ENCODE peak calls at places on chromosomes 2 and 18, in eight cellular contexts. F is A549, D is H54, K is erythroblast, Z is ovary, O is IMR-90, C is right lobe of liver, S is stomach. Y is an unnamed sample.
A peak's percentile ranks its signal among the peaks of the same experiment; 100 is the strongest.

GRCh38 chr2:202577250-202578183 is 57.3 kb upstream of the FAM117B start:
- DNase-seq in Z (no peak), D (no peak), K (no peak), F (no peak), C (no peak), O (no peak), S (no peak), Y (no peak)

GRCh38 chr2:175730025-175730424 is 272.0 kb downstream of the LNPK start:
- DNase-seq in S (no peak), C (no peak), Z (no peak), F (no peak), O (no peak), K (no peak), D (no peak), Y (no peak)

GRCh38 chr2:10787176-10787968 is 25.2 kb downstream of the PDIA6 start:
- DNase-seq in D (no peak), K (peak; percentile 65), Z (no peak), F (peak; percentile 50), O (no peak), C (no peak), S (no peak), Y (peak; percentile 54)

GRCh38 chr18:48857023-48857694 is 93.6 kb downstream of the SMAD7 start:
- DNase-seq in S (no peak), D (no peak), O (no peak), K (no peak), Z (no peak), F (no peak), C (no peak), Y (no peak)

GRCh38 chr18:58303363-58303762 is 259.3 kb downstream of the NEDD4L start:
- DNase-seq in Z (no peak), O (no peak), S (no peak), D (no peak), F (no peak), K (no peak), C (no peak), Y (no peak)

GRCh38 chr2:109530712-109531111 is 83.1 kb downstream of the SEPTIN10 start:
- DNase-seq in F (peak; percentile 23), C (no peak), S (no peak), K (no peak), Z (no peak), O (no peak), D (no peak), Y (no peak)

GRCh38 chr18:76377359-76377756 is 117.7 kb downstream of the ZNF516 start:
- DNase-seq in Z (no peak), K (no peak), S (no peak), C (no peak), F (no peak), D (no peak), O (no peak), Y (no peak)

GRCh38 chr2:162697111-162697510 is 141.5 kb downstream of the KCNH7 start:
- DNase-seq in O (no peak), K (no peak), D (no peak), F (no peak), Z (no peak), C (no peak), S (no peak), Y (no peak)

GRCh38 chr18:10006261-10006903 is 92.6 kb downstream of the VAPA start:
- DNase-seq in S (no peak), D (no peak), Z (no peak), K (no peak), O (peak; percentile 28), C (no peak), F (peak; percentile 3), Y (peak; percentile 50)

GRCh38 chr2:120346667-120347358 is 877 bp downstream of the INHBB start:
- DNase-seq in K (no peak), F (peak; percentile 38), O (peak; percentile 65), Z (no peak), D (no peak), S (no peak), C (no peak), Y (peak; percentile 46)

GRCh38 chr2:45750484-45750883 is 99.0 kb downstream of the PRKCE start:
- DNase-seq in O (no peak), D (no peak), K (no peak), F (no peak), Z (no peak), C (no peak), S (no peak), Y (no peak)

GRCh38 chr2:135175177-135175576 is 123.1 kb downstream of the RAB3GAP1 start:
- DNase-seq in Z (no peak), F (no peak), S (no peak), O (no peak), C (no peak), K (no peak), D (no peak), Y (no peak)

GRCh38 chr18:3040183-3040582 is 27.2 kb upstream of the LPIN2 start:
- DNase-seq in K (no peak), C (no peak), D (no peak), S (no peak), O (no peak), F (no peak), Z (no peak), Y (no peak)

GRCh38 chr18:3040881-3041280 is 27.9 kb upstream of the LPIN2 start:
- DNase-seq in Z (no peak), C (no peak), D (no peak), F (no peak), K (no peak), O (no peak), S (no peak), Y (no peak)

GRCh38 chr18:3035635-3036034 is 22.7 kb upstream of the LPIN2 start:
- DNase-seq in C (no peak), K (no peak), Z (no peak), D (no peak), S (no peak), O (no peak), F (no peak), Y (no peak)

GRCh38 chr18:3036108-3036507 is 23.2 kb upstream of the LPIN2 start:
- DNase-seq in O (no peak), C (no peak), K (no peak), S (no peak), Z (no peak), F (no peak), D (no peak), Y (no peak)

DNA sequence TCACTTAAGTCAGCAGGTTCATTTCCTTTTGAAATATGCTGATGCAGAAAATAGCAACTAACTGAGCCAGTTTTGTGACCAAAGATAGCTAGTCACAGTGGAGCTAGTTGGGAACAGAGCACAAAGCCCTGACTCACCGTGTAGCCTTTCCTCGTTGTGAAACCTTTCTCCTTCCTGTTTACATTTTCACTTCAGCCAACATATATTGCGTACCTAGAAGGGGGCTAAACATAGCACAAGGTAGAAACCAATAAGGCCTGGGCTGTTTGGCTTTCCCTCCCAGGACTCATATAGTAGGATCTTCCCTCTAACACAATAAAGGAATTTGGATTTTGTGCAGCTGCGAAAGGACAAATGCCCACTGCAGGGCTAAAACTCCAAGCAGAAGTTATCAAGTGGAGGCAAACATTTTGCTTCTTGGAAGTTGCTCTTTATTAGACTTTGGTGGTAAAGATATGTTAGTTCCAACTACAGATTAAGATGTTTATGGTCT is 24.5 kb upstream of the LPIN2 start:
- DNase-seq in K (peak; percentile 72), F (peak; percentile 84), C (no peak), S (peak; percentile 60), O (peak; percentile 90), D (peak; percentile 59), Z (no peak), Y (peak; percentile 85)
- TF ChIP-seq POLR2A in K (no peak), F (no peak), C (no peak), S (no peak), O (no peak), D (no peak), Z (no peak), Y (no peak)

DNA sequence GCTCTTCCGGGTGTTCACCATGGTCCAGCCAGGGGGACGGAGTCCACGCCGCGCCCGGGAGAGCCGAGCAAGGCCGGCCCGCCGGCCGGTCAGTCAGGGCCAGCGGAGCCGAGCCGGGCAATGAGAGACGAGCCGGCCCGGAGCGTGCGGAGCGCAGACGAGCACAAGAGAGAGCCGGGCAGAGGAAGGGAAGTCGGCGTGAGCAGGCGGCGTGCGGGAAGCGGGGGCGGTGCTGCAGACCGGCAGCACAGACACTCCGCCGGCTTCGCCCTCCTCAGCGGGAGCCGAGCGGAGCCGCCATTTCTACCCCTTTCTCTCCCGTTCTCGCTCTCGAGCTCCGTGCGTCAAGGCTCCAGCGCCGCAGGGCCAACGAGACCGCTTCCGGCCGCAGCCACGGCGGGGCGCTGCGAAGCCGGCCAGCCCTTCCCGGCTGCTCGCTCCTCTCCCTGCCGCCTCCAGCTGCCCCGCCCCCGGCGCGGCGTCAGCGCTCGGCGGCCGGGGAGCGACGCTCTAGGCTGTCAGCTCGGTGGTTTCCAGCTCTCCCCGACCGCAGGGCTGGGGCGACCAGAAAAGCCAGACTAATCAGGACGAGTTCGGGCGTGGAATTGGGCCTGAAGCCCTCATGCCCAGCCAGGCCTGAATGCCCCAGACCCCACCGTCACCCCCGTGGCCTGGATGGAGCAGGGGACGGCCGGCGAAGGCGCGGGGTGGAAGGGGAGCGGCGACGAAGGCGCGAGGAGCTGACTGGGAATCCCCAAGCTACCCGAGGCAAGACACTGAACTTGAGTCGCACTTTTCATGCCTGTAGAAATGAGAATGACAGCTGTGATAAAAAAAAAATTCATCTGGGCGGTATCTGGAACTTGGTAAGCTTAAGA is at the start of gene ATAD2B:
- DNase-seq in C (peak; percentile 94), K (peak; percentile 99), Z (peak; percentile 91), S (peak; percentile 93), D (peak; percentile 90), O (peak; percentile 94), F (peak; percentile 97), Y (peak; percentile 97)
- TF ChIP-seq POLR2A in C (peak; percentile 89), K (peak; percentile 93), Z (peak; percentile 72), S (peak; percentile 50), D (peak; percentile 73), O (peak; percentile 86), F (peak; percentile 80), Y (peak; percentile 84)

GRCh38 chr2:151070253-151070652 is 191.4 kb downstream of the RBM43 start:
- DNase-seq in O (no peak), S (no peak), F (no peak), C (no peak), Z (no peak), K (no peak), D (no peak), Y (no peak)

GRCh38 chr2:151071382-151071781 is 190.3 kb downstream of the RBM43 start:
- DNase-seq in C (no peak), F (peak; percentile 35), K (peak; percentile 3), Z (no peak), D (no peak), O (peak; percentile 67), S (no peak), Y (peak; percentile 21)

GRCh38 chr2:151063271-151063670 is 198.4 kb downstream of the RBM43 start:
- DNase-seq in S (no peak), Z (no peak), F (no peak), D (no peak), C (no peak), O (peak; percentile 75), K (no peak), Y (no peak)

GRCh38 chr2:151071906-151072305 is 189.8 kb downstream of the RBM43 start:
- DNase-seq in O (peak; percentile 35), F (no peak), C (no peak), S (no peak), Z (no peak), D (no peak), K (no peak), Y (no peak)

GRCh38 chr2:151067658-151068369 is 193.8 kb downstream of the RBM43 start:
- DNase-seq in F (no peak), O (no peak), S (no peak), D (no peak), Z (no peak), K (no peak), C (no peak), Y (no peak)
- TF ChIP-seq POLR2A in F (no peak), O (no peak), S (no peak), D (no peak), Z (no peak), K (no peak), C (no peak), Y (no peak)

GRCh38 chr2:64767670-64768425 is 114.1 kb upstream of the SERTAD2 start:
- DNase-seq in C (peak; percentile 91), F (peak; percentile 84), D (peak; percentile 59), O (peak; percentile 89), S (peak; percentile 90), Z (peak; percentile 92), K (peak; percentile 92), Y (peak; percentile 92)
- TF ChIP-seq POLR2A in C (peak; percentile 96), F (peak; percentile 37), D (peak; percentile 47), O (peak; percentile 58), S (peak; percentile 91), Z (peak; percentile 88), K (peak; percentile 79), Y (peak; percentile 39)

Y was measured in NB4.